ENCODE peak calls at places on chromosomes 2 and 18, in eight cellular contexts. One of them, this sample, is unnamed.

GRCh38 chr2:45938649-45939511 is 287.4 kb downstream of the PRKCE start:
- DNase-seq in foreskin fibroblast: peak
- DNase-seq in NB4: no peak
- DNase-seq in mesendoderm: peak
- DNase-seq in left ventricle myocardium inferior: peak
- DNase-seq in naive thymus-derived CD4-positive, alpha-beta T cell: no peak
- DNase-seq in breast epithelium: peak
- DNase-seq in GM06990: no peak
- DNase-seq in this sample: peak

GRCh38 chr2:216279459-216279858 is 92.8 kb downstream of the MARCHF4 start:
- DNase-seq in foreskin fibroblast: peak
- DNase-seq in NB4: no peak
- DNase-seq in mesendoderm: no peak
- DNase-seq in left ventricle myocardium inferior: peak
- DNase-seq in naive thymus-derived CD4-positive, alpha-beta T cell: no peak
- DNase-seq in breast epithelium: no peak
- DNase-seq in GM06990: no peak
- DNase-seq in this sample: peak

GRCh38 chr2:216502776-216503629 is 4.4 kb downstream of the RPL37A start:
- DNase-seq in foreskin fibroblast: no peak
- DNase-seq in NB4: peak
- DNase-seq in mesendoderm: no peak
- DNase-seq in left ventricle myocardium inferior: no peak
- DNase-seq in naive thymus-derived CD4-positive, alpha-beta T cell: no peak
- DNase-seq in breast epithelium: no peak
- DNase-seq in GM06990: no peak
- DNase-seq in this sample: no peak

GRCh38 chr2:191799526-191799925 is 47.4 kb downstream of the CAVIN2 start:
- DNase-seq in foreskin fibroblast: no peak
- DNase-seq in NB4: no peak
- DNase-seq in mesendoderm: no peak
- DNase-seq in left ventricle myocardium inferior: no peak
- DNase-seq in naive thymus-derived CD4-positive, alpha-beta T cell: no peak
- DNase-seq in breast epithelium: no peak
- DNase-seq in GM06990: no peak
- DNase-seq in this sample: no peak

GRCh38 chr2:196591004-196591403 is 48.5 kb upstream of the CCDC150 start:
- DNase-seq in foreskin fibroblast: no peak
- DNase-seq in NB4: no peak
- DNase-seq in mesendoderm: no peak
- DNase-seq in left ventricle myocardium inferior: no peak
- DNase-seq in naive thymus-derived CD4-positive, alpha-beta T cell: no peak
- DNase-seq in breast epithelium: no peak
- DNase-seq in GM06990: no peak
- DNase-seq in this sample: no peak

GRCh38 chr2:241617431-241618154 is 19.4 kb downstream of the THAP4 start:
- DNase-seq in foreskin fibroblast: no peak
- DNase-seq in NB4: no peak
- DNase-seq in mesendoderm: peak
- DNase-seq in left ventricle myocardium inferior: peak
- DNase-seq in naive thymus-derived CD4-positive, alpha-beta T cell: peak
- DNase-seq in breast epithelium: no peak
- DNase-seq in GM06990: no peak
- DNase-seq in this sample: peak

GRCh38 chr2:197137234-197137633 is 173.3 kb downstream of the ANKRD44 start:
- DNase-seq in foreskin fibroblast: peak
- DNase-seq in NB4: no peak
- DNase-seq in mesendoderm: no peak
- DNase-seq in left ventricle myocardium inferior: no peak
- DNase-seq in naive thymus-derived CD4-positive, alpha-beta T cell: no peak
- DNase-seq in breast epithelium: no peak
- DNase-seq in GM06990: no peak
- DNase-seq in this sample: peak

GRCh38 chr2:233841183-233841582 is 13.2 kb downstream of the HJURP start:
- DNase-seq in foreskin fibroblast: no peak
- DNase-seq in NB4: no peak
- DNase-seq in mesendoderm: no peak
- DNase-seq in left ventricle myocardium inferior: no peak
- DNase-seq in naive thymus-derived CD4-positive, alpha-beta T cell: no peak
- DNase-seq in breast epithelium: no peak
- DNase-seq in GM06990: no peak
- DNase-seq in this sample: no peak

GRCh38 chr2:216678813-216679657 is 16.3 kb downstream of the IGFBP5 start:
- DNase-seq in foreskin fibroblast: no peak
- DNase-seq in NB4: no peak
- DNase-seq in mesendoderm: no peak
- DNase-seq in left ventricle myocardium inferior: no peak
- DNase-seq in naive thymus-derived CD4-positive, alpha-beta T cell: no peak
- DNase-seq in breast epithelium: no peak
- DNase-seq in GM06990: no peak
- DNase-seq in this sample: no peak

GRCh38 chr2:200263279-200263678 is 43.2 kb upstream of the SPATS2L start:
- DNase-seq in foreskin fibroblast: no peak
- DNase-seq in NB4: no peak
- DNase-seq in mesendoderm: no peak
- DNase-seq in left ventricle myocardium inferior: no peak
- DNase-seq in naive thymus-derived CD4-positive, alpha-beta T cell: no peak
- DNase-seq in breast epithelium: no peak
- DNase-seq in GM06990: no peak
- DNase-seq in this sample: no peak

GRCh38 chr2:238914648-238915015 is 66.7 kb downstream of the TWIST2 start:
- DNase-seq in foreskin fibroblast: peak
- DNase-seq in NB4: no peak
- DNase-seq in mesendoderm: no peak
- DNase-seq in left ventricle myocardium inferior: no peak
- DNase-seq in naive thymus-derived CD4-positive, alpha-beta T cell: no peak
- DNase-seq in breast epithelium: no peak
- DNase-seq in GM06990: no peak
- DNase-seq in this sample: no peak

GRCh38 chr2:157107460-157107859 is 150.0 kb upstream of the GALNT5 start:
- DNase-seq in foreskin fibroblast: no peak
- DNase-seq in NB4: no peak
- DNase-seq in mesendoderm: no peak
- DNase-seq in left ventricle myocardium inferior: no peak
- DNase-seq in naive thymus-derived CD4-positive, alpha-beta T cell: no peak
- DNase-seq in breast epithelium: no peak
- DNase-seq in GM06990: no peak
- DNase-seq in this sample: no peak

GRCh38 chr18:74456409-74457042 is 582 bp downstream of the DIPK1C start:
- DNase-seq in foreskin fibroblast: peak
- DNase-seq in NB4: no peak
- DNase-seq in mesendoderm: peak
- DNase-seq in left ventricle myocardium inferior: peak
- DNase-seq in naive thymus-derived CD4-positive, alpha-beta T cell: no peak
- DNase-seq in breast epithelium: no peak
- DNase-seq in GM06990: no peak
- DNase-seq in this sample: no peak

GRCh38 chr2:45152691-45153090 is 143.4 kb upstream of the SIX2 start:
- DNase-seq in foreskin fibroblast: no peak
- DNase-seq in NB4: no peak
- DNase-seq in mesendoderm: no peak
- DNase-seq in left ventricle myocardium inferior: no peak
- DNase-seq in naive thymus-derived CD4-positive, alpha-beta T cell: no peak
- DNase-seq in breast epithelium: no peak
- DNase-seq in GM06990: no peak
- DNase-seq in this sample: no peak

GRCh38 chr2:54191361-54192130 is 64.5 kb downstream of the TSPYL6 start:
- DNase-seq in foreskin fibroblast: no peak
- DNase-seq in NB4: no peak
- DNase-seq in mesendoderm: no peak
- DNase-seq in left ventricle myocardium inferior: no peak
- DNase-seq in naive thymus-derived CD4-positive, alpha-beta T cell: no peak
- DNase-seq in breast epithelium: no peak
- DNase-seq in GM06990: no peak
- DNase-seq in this sample: no peak

GRCh38 chr2:180728928-180729559 is 251.4 kb upstream of the UBE2E3 start:
- DNase-seq in foreskin fibroblast: peak
- DNase-seq in NB4: no peak
- DNase-seq in mesendoderm: no peak
- DNase-seq in left ventricle myocardium inferior: no peak
- DNase-seq in naive thymus-derived CD4-positive, alpha-beta T cell: no peak
- DNase-seq in breast epithelium: no peak
- DNase-seq in GM06990: no peak
- DNase-seq in this sample: no peak

GRCh38 chr18:46755315-46756171 is 1.3 kb downstream of the ST8SIA5 start:
- DNase-seq in foreskin fibroblast: peak
- DNase-seq in NB4: no peak
- DNase-seq in mesendoderm: peak
- DNase-seq in left ventricle myocardium inferior: no peak
- DNase-seq in naive thymus-derived CD4-positive, alpha-beta T cell: no peak
- DNase-seq in breast epithelium: no peak
- DNase-seq in GM06990: no peak
- DNase-seq in this sample: no peak
- H3K4me3 ChIP-seq in foreskin fibroblast: no peak
- H3K4me3 ChIP-seq in NB4: no peak
- H3K4me3 ChIP-seq in mesendoderm: no peak
- H3K4me3 ChIP-seq in left ventricle myocardium inferior: peak
- H3K4me3 ChIP-seq in naive thymus-derived CD4-positive, alpha-beta T cell: no peak
- H3K4me3 ChIP-seq in breast epithelium: peak
- H3K4me3 ChIP-seq in GM06990: peak
- H3K4me3 ChIP-seq in this sample: no peak

GRCh38 chr2:219573166-219573565 is 1.1 kb downstream of the INHA start:
- DNase-seq in foreskin fibroblast: no peak
- DNase-seq in NB4: no peak
- DNase-seq in mesendoderm: no peak
- DNase-seq in left ventricle myocardium inferior: no peak
- DNase-seq in naive thymus-derived CD4-positive, alpha-beta T cell: no peak
- DNase-seq in breast epithelium: no peak
- DNase-seq in GM06990: no peak
- DNase-seq in this sample: no peak

GRCh38 chr2:219570194-219570923 is 980 bp downstream of the OBSL1 start:
- DNase-seq in foreskin fibroblast: peak
- DNase-seq in NB4: peak
- DNase-seq in mesendoderm: no peak
- DNase-seq in left ventricle myocardium inferior: no peak
- DNase-seq in naive thymus-derived CD4-positive, alpha-beta T cell: no peak
- DNase-seq in breast epithelium: no peak
- DNase-seq in GM06990: no peak
- DNase-seq in this sample: peak

GRCh38 chr2:219570924-219571310 is 422 bp downstream of the OBSL1 start:
- DNase-seq in foreskin fibroblast: peak
- DNase-seq in NB4: peak
- DNase-seq in mesendoderm: no peak
- DNase-seq in left ventricle myocardium inferior: no peak
- DNase-seq in naive thymus-derived CD4-positive, alpha-beta T cell: no peak
- DNase-seq in breast epithelium: no peak
- DNase-seq in GM06990: no peak
- DNase-seq in this sample: peak

GRCh38 chr2:219571311-219572236 is at the start of gene OBSL1:
- DNase-seq in foreskin fibroblast: peak
- DNase-seq in NB4: peak
- DNase-seq in mesendoderm: peak
- DNase-seq in left ventricle myocardium inferior: peak
- DNase-seq in naive thymus-derived CD4-positive, alpha-beta T cell: no peak
- DNase-seq in breast epithelium: no peak
- DNase-seq in GM06990: no peak
- DNase-seq in this sample: peak

DNA sequence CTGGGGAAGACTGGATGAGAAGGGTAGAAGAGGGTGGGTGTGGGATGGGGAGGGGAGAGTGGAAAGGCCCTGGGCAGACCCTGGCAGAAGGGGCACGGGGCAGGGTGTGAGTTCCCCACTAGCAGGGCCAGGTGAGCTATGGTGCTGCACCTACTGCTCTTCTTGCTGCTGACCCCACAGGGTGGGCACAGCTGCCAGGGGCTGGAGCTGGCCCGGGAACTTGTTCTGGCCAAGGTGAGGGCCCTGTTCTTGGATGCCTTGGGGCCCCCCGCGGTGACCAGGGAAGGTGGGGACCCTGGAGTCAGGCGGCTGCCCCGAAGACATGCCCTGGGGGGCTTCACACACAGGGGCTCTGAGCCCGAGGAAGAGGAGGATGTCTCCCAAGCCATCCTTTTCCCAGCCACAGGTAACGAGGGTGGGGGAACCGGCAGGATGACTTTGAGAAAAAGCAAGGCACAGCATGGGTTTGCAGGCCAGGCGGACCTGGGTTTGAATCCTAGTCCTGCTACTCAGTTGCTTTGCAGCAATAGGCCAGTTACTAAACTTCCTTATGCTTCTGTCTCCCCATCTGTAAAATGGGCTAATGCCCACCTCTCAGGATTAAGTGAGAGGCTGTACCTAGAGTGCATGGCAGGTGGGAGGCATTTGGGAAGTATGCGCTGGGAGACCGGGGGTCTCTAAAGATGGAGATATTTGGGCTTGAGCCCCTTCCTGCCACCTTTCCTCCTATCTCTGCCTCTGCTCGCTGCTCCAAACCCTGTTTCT is at the start of gene INHA:
- DNase-seq in foreskin fibroblast: no peak
- DNase-seq in NB4: no peak
- DNase-seq in mesendoderm: no peak
- DNase-seq in left ventricle myocardium inferior: no peak
- DNase-seq in naive thymus-derived CD4-positive, alpha-beta T cell: no peak
- DNase-seq in breast epithelium: no peak
- DNase-seq in GM06990: no peak
- DNase-seq in this sample: no peak
- H3K4me3 ChIP-seq in foreskin fibroblast: peak
- H3K4me3 ChIP-seq in NB4: no peak
- H3K4me3 ChIP-seq in mesendoderm: no peak
- H3K4me3 ChIP-seq in left ventricle myocardium inferior: peak
- H3K4me3 ChIP-seq in naive thymus-derived CD4-positive, alpha-beta T cell: no peak
- H3K4me3 ChIP-seq in breast epithelium: peak
- H3K4me3 ChIP-seq in GM06990: no peak
- H3K4me3 ChIP-seq in this sample: peak

DNA sequence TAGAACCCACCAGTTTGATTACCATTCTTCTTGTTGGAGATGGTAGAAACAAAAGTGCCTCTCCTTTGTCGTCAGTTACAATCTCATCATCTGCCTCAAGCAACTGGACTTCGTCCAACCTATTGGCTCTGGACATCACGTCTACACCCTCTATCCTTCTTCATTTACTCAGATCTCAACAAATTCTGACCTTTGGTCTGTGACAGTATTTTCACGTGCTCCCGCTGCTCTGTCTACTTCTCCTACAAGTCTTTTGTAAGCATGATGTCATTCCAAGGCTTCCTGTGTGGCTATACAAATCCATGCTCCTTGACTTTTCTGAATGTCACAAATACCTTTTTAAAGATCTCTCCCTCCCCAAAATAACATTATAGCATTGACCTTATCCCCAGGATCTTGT is 43.0 kb upstream of the PID1 start:
- DNase-seq in foreskin fibroblast: peak
- DNase-seq in NB4: no peak
- DNase-seq in mesendoderm: no peak
- DNase-seq in left ventricle myocardium inferior: no peak
- DNase-seq in naive thymus-derived CD4-positive, alpha-beta T cell: no peak
- DNase-seq in breast epithelium: no peak
- DNase-seq in GM06990: no peak
- DNase-seq in this sample: no peak
- H3K4me3 ChIP-seq in foreskin fibroblast: no peak
- H3K4me3 ChIP-seq in NB4: no peak
- H3K4me3 ChIP-seq in mesendoderm: no peak
- H3K4me3 ChIP-seq in left ventricle myocardium inferior: no peak
- H3K4me3 ChIP-seq in naive thymus-derived CD4-positive, alpha-beta T cell: no peak
- H3K4me3 ChIP-seq in breast epithelium: no peak
- H3K4me3 ChIP-seq in GM06990: no peak
- H3K4me3 ChIP-seq in this sample: no peak

DNA sequence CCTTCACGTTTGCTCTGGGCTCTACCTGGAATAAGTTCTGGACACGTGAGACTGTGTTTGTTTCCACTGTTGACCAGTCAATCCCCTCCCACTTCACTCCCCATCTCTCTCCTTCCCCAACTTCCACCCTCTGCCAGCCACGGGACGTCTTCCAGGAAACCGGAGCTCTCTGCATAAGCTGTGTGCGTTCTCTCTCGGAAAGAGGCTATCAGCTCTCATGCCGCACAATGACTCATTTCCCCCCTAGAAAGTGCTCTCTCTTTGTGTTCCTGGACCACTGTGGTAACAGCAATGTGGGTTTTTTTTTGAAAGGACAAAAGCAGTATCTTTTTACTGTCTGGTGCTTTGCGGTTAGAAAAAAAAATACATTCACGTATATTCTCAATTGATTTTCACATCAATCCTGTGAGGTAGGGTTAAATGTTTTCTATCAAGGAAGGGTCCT is 10.2 kb downstream of the PROKR1 start:
- DNase-seq in foreskin fibroblast: peak
- DNase-seq in NB4: peak
- DNase-seq in mesendoderm: peak
- DNase-seq in left ventricle myocardium inferior: no peak
- DNase-seq in naive thymus-derived CD4-positive, alpha-beta T cell: no peak
- DNase-seq in breast epithelium: no peak
- DNase-seq in GM06990: peak
- DNase-seq in this sample: peak
- H3K4me3 ChIP-seq in foreskin fibroblast: no peak
- H3K4me3 ChIP-seq in NB4: no peak
- H3K4me3 ChIP-seq in mesendoderm: no peak
- H3K4me3 ChIP-seq in left ventricle myocardium inferior: no peak
- H3K4me3 ChIP-seq in naive thymus-derived CD4-positive, alpha-beta T cell: no peak
- H3K4me3 ChIP-seq in breast epithelium: no peak
- H3K4me3 ChIP-seq in GM06990: no peak
- H3K4me3 ChIP-seq in this sample: no peak